ENCODE peak calls at places on chromosomes 5 and 9, in eight cellular contexts. M is CD8-positive, alpha-beta T cell; H is progenitor cell of endocrine pancreas; S is stimulated activated naive B cell treated with anti-CD40 and anti-IgM and Interleukin-4, amounts not matched to agents 10 μg/mL and 1 μg/mL and 100 μg/mL, for 72 hours; X is effector memory CD8-positive, alpha-beta T cell; B is HFFc6; U is iPS-NIHi11; F is omental fat pad. Z is an unnamed sample.

GRCh38 chr5:179553875-179554274 is 3.5 kb downstream of the RUFY1 start:
- DNase-seq in M (no peak), H (no peak), S (no peak), X (no peak), B (peak; percentile 71), U (no peak), F (no peak), Z (no peak)

GRCh38 chr5:131211669-131212068 is 40.9 kb downstream of the LYRM7 start:
- DNase-seq in M (no peak), H (no peak), S (no peak), X (no peak), B (no peak), U (no peak), F (no peak), Z (no peak)

GRCh38 chr5:172902497-172903472 is 56.4 kb upstream of the RPL26L1 start:
- DNase-seq in M (no peak), H (peak; percentile 44), S (no peak), X (no peak), B (peak; percentile 93), U (peak; percentile 73), F (peak; percentile 77), Z (no peak)

GRCh38 chr9:134162926-134163373 is 1.4 kb downstream of the RNU6ATAC start:
- DNase-seq in M (no peak), H (no peak), S (no peak), X (no peak), B (no peak), U (no peak), F (no peak), Z (no peak)

GRCh38 chr9:9753266-9753665 is 859.5 kb downstream of the PTPRD start:
- DNase-seq in M (no peak), H (no peak), S (no peak), X (no peak), B (no peak), U (no peak), F (no peak), Z (no peak)

GRCh38 chr9:16864741-16865434 is 5.6 kb downstream of the BNC2 start:
- DNase-seq in M (no peak), H (no peak), S (no peak), X (no peak), B (peak; percentile 55), U (no peak), F (no peak), Z (no peak)

GRCh38 chr5:68250662-68251298 is 35.2 kb downstream of the PIK3R1 start:
- DNase-seq in M (no peak), H (no peak), S (no peak), X (no peak), B (no peak), U (no peak), F (no peak), Z (no peak)

GRCh38 chr5:57209316-57210040 is 35.6 kb downstream of the GPBP1 start:
- DNase-seq in M (no peak), H (no peak), S (no peak), X (no peak), B (peak; percentile 10), U (no peak), F (no peak), Z (no peak)

GRCh38 chr5:44935262-44935661 is 126.5 kb downstream of the MRPS30 start:
- DNase-seq in M (no peak), H (no peak), S (no peak), X (no peak), B (no peak), U (peak; percentile 35), F (no peak), Z (no peak)

GRCh38 chr5:144467795-144468194 is 297.1 kb downstream of the KCTD16 start:
- DNase-seq in M (no peak), H (no peak), S (no peak), X (no peak), B (peak; percentile 58), U (peak; percentile 64), F (no peak), Z (no peak)

GRCh38 chr5:150070821-150071220 is 15.5 kb downstream of the CSF1R start:
- DNase-seq in M (no peak), H (no peak), S (no peak), X (no peak), B (no peak), U (no peak), F (no peak), Z (no peak)

Z was measured in activated T-cell treated with anti-CD3 and anti-CD28 coated beads, Interleukin-2, amount 50 U/mL, for 4 hours.